ENCODE peak calls at places on chromosome 15, in eight cellular contexts. B is Calu3; C is GM10248; Q is GM13976; K is WERI-Rb-1; S is activated CD8-positive, alpha-beta T cell treated with anti-CD3 and anti-CD28 coated beads for 36 hours; H is foreskin keratinocyte; A is sigmoid colon. W is an unnamed sample.

GRCh38 chr15:63402498-63403253 is 21.0 kb upstream of the CA12 start:
- DNase-seq in B (peak; percentile 32), C (peak; percentile 45), Q (no peak), K (no peak), S (no peak), H (no peak), A (no peak), W (peak; percentile 52)

GRCh38 chr15:56369234-56369633 is 4.0 kb downstream of the TEX9 start:
- DNase-seq in B (no peak), C (no peak), Q (no peak), K (no peak), S (no peak), H (no peak), A (no peak), W (no peak)

GRCh38 chr15:60673918-60674558 is 195.1 kb upstream of the ICE2 start:
- DNase-seq in B (peak; percentile 77), C (no peak), Q (no peak), K (no peak), S (peak; percentile 80), H (peak; percentile 79), A (peak; percentile 76), W (no peak)

GRCh38 chr15:85479071-85479647 is 98.8 kb downstream of the AKAP13 start:
- DNase-seq in B (no peak), C (no peak), Q (no peak), K (no peak), S (no peak), H (peak; percentile 73), A (no peak), W (no peak)

GRCh38 chr15:52082197-52083036 is 30.2 kb downstream of the BCL2L10 start:
- DNase-seq in B (no peak), C (peak; percentile 62), Q (peak; percentile 50), K (no peak), S (no peak), H (no peak), A (no peak), W (peak; percentile 52)

GRCh38 chr15:61794881-61795280 is 265.4 kb downstream of the VPS13C start:
- DNase-seq in B (no peak), C (no peak), Q (no peak), K (no peak), S (no peak), H (no peak), A (no peak), W (no peak)

GRCh38 chr15:77023576-77024272 is 28.8 kb downstream of the PSTPIP1 start:
- DNase-seq in B (no peak), C (no peak), Q (no peak), K (no peak), S (peak; percentile 43), H (no peak), A (no peak), W (no peak)

GRCh38 chr15:57334257-57334656 is 42.0 kb upstream of the CGNL1 start:
- DNase-seq in B (peak; percentile 76), C (no peak), Q (no peak), K (no peak), S (no peak), H (no peak), A (no peak), W (no peak)

GRCh38 chr15:80974914-80975313 is 14.7 kb downstream of the MESD start:
- DNase-seq in B (no peak), C (no peak), Q (no peak), K (no peak), S (peak; percentile 24), H (no peak), A (no peak), W (no peak)

GRCh38 chr15:36737430-36737891 is 158.0 kb downstream of the CDIN1 start:
- DNase-seq in B (no peak), C (no peak), Q (no peak), K (no peak), S (no peak), H (peak; percentile 31), A (no peak), W (no peak)

GRCh38 chr15:61038910-61039309 is 190.2 kb downstream of the RORA start:
- DNase-seq in B (no peak), C (no peak), Q (no peak), K (no peak), S (no peak), H (no peak), A (no peak), W (no peak)

GRCh38 chr15:40763801-40764765 is at the start of gene GCHFR:
- DNase-seq in B (peak; percentile 70), C (peak; percentile 89), Q (peak; percentile 91), K (peak; percentile 87), S (peak; percentile 78), H (no peak), A (peak; percentile 89), W (peak; percentile 87)

GRCh38 chr15:75397494-75397893 is 29.1 kb upstream of the MAN2C1 start:
- DNase-seq in B (no peak), C (no peak), Q (no peak), K (no peak), S (no peak), H (no peak), A (no peak), W (no peak)

GRCh38 chr15:63633312-63633711 is 36.1 kb downstream of the FBXL22 start:
- DNase-seq in B (no peak), C (no peak), Q (no peak), K (no peak), S (no peak), H (no peak), A (no peak), W (no peak)

GRCh38 chr15:70955151-70955550 is 62.5 kb downstream of the LRRC49 start:
- DNase-seq in B (no peak), C (no peak), Q (no peak), K (no peak), S (no peak), H (no peak), A (no peak), W (no peak)

GRCh38 chr15:71691700-71692417 is 118.5 kb upstream of the NR2E3 start:
- DNase-seq in B (no peak), C (no peak), Q (no peak), K (no peak), S (no peak), H (no peak), A (no peak), W (no peak)

DNA sequence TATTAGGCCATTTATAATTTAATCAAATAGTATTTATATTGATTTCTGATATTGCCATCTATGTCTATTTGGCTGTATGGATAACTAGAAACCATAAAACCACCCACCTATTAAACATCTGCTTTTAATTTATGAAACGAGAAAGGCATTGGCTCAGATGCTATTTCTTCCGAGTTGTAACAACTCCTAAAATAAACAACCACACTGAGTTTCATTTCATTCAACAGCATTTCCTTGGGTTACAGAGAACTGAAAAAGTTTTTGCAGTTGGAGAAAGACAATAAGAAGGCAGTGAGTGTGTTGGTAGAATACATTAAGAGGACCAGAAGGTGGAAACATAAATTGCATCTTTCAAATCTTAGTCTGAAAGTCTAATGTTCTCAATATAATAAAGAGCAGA is 79.1 kb downstream of the AQR start:
- DNase-seq in B (no peak), C (no peak), Q (no peak), K (no peak), S (no peak), H (no peak), A (no peak), W (no peak)
- TF ChIP-seq CTCF in B (no peak), C (no peak), Q (no peak), K (no peak), S (no peak), H (no peak), A (no peak), W (no peak)

DNA sequence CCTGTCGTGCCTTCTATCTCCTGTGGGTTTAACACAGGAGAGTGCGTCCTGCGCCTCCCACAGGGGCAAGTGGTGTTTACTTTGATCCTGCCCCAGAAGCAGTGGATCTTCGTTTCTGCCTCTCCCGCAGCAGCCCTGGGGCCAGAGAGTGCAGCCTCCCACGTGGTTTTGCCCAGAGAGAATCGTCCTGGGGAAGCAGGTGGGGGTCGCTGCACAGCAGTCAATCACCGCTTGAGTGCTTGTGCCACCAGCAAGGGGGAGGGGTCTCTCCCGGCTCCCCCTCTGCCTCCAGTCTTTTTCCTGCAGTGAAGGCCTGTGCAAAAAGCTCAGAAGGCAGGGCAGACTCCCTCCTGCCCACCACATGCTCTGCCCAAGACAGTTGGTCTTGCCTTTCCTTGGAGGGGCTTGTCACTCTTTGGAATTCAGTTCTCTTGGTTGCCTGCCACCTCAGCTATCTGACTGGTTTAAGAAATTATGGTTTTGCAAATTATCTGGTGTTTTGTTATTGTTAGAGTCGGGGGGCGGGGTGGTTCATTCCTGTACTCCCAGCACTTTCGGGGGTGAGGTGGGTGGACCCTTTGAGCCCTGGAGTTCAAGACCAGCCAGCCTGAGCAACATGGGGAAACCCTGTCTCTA is 26.9 kb downstream of the STOML1 start:
- DNase-seq in B (no peak), C (no peak), Q (no peak), K (no peak), S (peak; percentile 77), H (no peak), A (peak; percentile 62), W (no peak)
- TF ChIP-seq CTCF in B (no peak), C (no peak), Q (no peak), K (no peak), S (peak; percentile 65), H (no peak), A (no peak), W (no peak)

DNA sequence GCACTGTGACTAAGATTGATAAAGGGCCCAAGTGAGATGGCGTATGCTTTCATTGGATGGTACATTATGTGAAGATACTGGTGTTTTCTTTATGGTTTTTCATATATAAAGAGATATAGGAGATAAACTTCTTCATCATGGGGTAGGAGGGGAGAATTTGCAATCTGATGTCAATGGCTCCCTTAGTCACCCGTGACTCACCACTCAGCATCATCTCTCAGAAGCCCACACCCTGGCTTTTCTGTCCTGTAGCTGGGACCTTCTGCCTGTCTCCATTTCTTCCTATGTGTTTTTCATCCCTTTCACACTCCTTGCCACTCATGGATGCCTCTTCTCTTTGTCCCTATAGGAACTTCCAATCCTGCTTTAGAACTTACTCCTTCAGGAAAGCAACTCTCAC is 114.3 kb upstream of the SEMA6D start:
- DNase-seq in B (no peak), C (no peak), Q (no peak), K (no peak), S (no peak), H (no peak), A (no peak), W (no peak)
- TF ChIP-seq CTCF in B (no peak), C (no peak), Q (no peak), K (no peak), S (no peak), H (no peak), A (no peak), W (no peak)

GRCh38 chr15:66964791-66965190 is 100.6 kb upstream of the SMAD3 start:
- DNase-seq in B (no peak), C (no peak), Q (no peak), K (no peak), S (no peak), H (no peak), A (no peak), W (no peak)

GRCh38 chr15:66963710-66964109 is 101.7 kb upstream of the SMAD3 start:
- DNase-seq in B (no peak), C (no peak), Q (no peak), K (no peak), S (no peak), H (no peak), A (no peak), W (no peak)

GRCh38 chr15:66964111-66964738 is 101.2 kb upstream of the SMAD3 start:
- DNase-seq in B (no peak), C (no peak), Q (no peak), K (no peak), S (no peak), H (no peak), A (no peak), W (no peak)

GRCh38 chr15:66965201-66965900 is 100.1 kb upstream of the SMAD3 start:
- DNase-seq in B (no peak), C (no peak), Q (no peak), K (no peak), S (no peak), H (no peak), A (no peak), W (no peak)

GRCh38 chr15:66966256-66966655 is 99.1 kb upstream of the SMAD3 start:
- DNase-seq in B (no peak), C (no peak), Q (no peak), K (no peak), S (no peak), H (no peak), A (no peak), W (no peak)
- TF ChIP-seq CTCF in B (no peak), C (no peak), Q (peak; percentile 1), K (no peak), S (no peak), H (peak; percentile 66), A (no peak), W (peak; percentile 29)

W was measured in GM13977.